ENCODE peak calls at places on chromosomes 11 and 22, in seven cellular contexts. B, X, O, T, K, R and H are unnamed samples.
A peak's percentile ranks its signal among the peaks of the same experiment; 100 is the strongest.

GRCh38 chr11:8263109-8263768 is 439 bp downstream of the LMO1 start:
- DNase-seq in B (no peak), X (no peak), O (no peak), T (no peak), K (no peak), R (peak; percentile 15), H (no peak)

GRCh38 chr11:67273260-67273990 is 7.2 kb downstream of the GRK2 start:
- DNase-seq in B (no peak), X (no peak), O (no peak), T (no peak), K (no peak), R (peak; percentile 50), H (no peak)

GRCh38 chr11:69173925-69174591 is 18.3 kb downstream of the SMIM38 start:
- DNase-seq in B (no peak), X (no peak), O (no peak), T (no peak), K (no peak), R (peak; percentile 58), H (no peak)

GRCh38 chr22:18024276-18024939 is at the start of gene MICAL3:
- DNase-seq in B (peak; percentile 82), X (peak; percentile 43), O (peak; percentile 43), T (no peak), K (peak; percentile 61), R (peak; percentile 72), H (peak; percentile 25)

GRCh38 chr11:123594921-123595320 is 59.5 kb downstream of the SCN3B start:
- DNase-seq in B (no peak), X (no peak), O (no peak), T (no peak), K (no peak), R (no peak), H (no peak)

GRCh38 chr11:113001709-113002108 is 40.5 kb downstream of the NCAM1 start:
- DNase-seq in B (no peak), X (no peak), O (no peak), T (no peak), K (no peak), R (no peak), H (no peak)

GRCh38 chr22:45726081-45726480 is 54.4 kb downstream of the ATXN10 start:
- DNase-seq in B (no peak), X (no peak), O (no peak), T (no peak), K (no peak), R (no peak), H (no peak)

GRCh38 chr11:9664276-9665171 is 647 bp downstream of the SWAP70 start:
- DNase-seq in B (no peak), X (no peak), O (no peak), T (peak; percentile 28), K (peak; percentile 58), R (peak; percentile 61), H (no peak)